ENCODE peak calls at places on chromosomes 12 and 14, in nine cellular contexts. F, R, T, V, Z, Y, O, K and L are unnamed samples.

GRCh38 chr14:84421611-84422010 is 1108.3 kb upstream of the FLRT2 start:
- DNase-seq in Y (no peak), K (no peak), O (no peak), V (no peak), Z (no peak), R (no peak), F (no peak), T (no peak), L (no peak)

GRCh38 chr12:70664463-70664862 is 27.2 kb upstream of the PTPRB start:
- DNase-seq in Y (peak), Z (no peak), R (no peak), O (no peak), V (no peak), T (peak), F (no peak), K (no peak), L (peak)

GRCh38 chr12:113285679-113286645 is 48.9 kb downstream of the SLC8B1 start:
- DNase-seq in R (no peak), V (no peak), Z (no peak), K (no peak), O (no peak), Y (no peak), F (no peak), T (no peak), L (no peak)

GRCh38 chr12:83322816-83323215 is 636.1 kb downstream of the TMTC2 start:
- DNase-seq in O (no peak), Y (peak), T (no peak), Z (no peak), K (no peak), R (no peak), V (no peak), F (no peak), L (no peak)

GRCh38 chr12:102740157-102741032 is 176.6 kb downstream of the PAH start:
- DNase-seq in R (no peak), O (no peak), K (no peak), Z (no peak), V (peak), Y (peak), T (no peak), F (no peak), L (peak)

GRCh38 chr14:23481362-23481970 is 12.0 kb downstream of the NGDN start:
- DNase-seq in T (no peak), V (no peak), Z (no peak), R (no peak), O (no peak), K (peak), F (no peak), Y (no peak), L (no peak)

GRCh38 chr14:95770777-95771176 is 56.9 kb upstream of the TCL1A start:
- DNase-seq in T (no peak), O (no peak), K (peak), V (no peak), Y (no peak), F (no peak), R (peak), Z (no peak), L (no peak)

GRCh38 chr14:42130809-42131208 is 524.1 kb downstream of the LRFN5 start:
- DNase-seq in T (no peak), Z (no peak), R (no peak), Y (no peak), K (no peak), V (no peak), O (no peak), F (no peak), L (no peak)

GRCh38 chr14:30620178-30620577 is 1.9 kb upstream of the SCFD1 start:
- DNase-seq in T (no peak), V (no peak), R (peak), O (no peak), K (no peak), Y (no peak), F (no peak), Z (no peak), L (no peak)

GRCh38 chr14:101894365-101895113 is 69.8 kb upstream of the DYNC1H1 start:
- DNase-seq in V (no peak), R (no peak), F (no peak), T (no peak), Y (no peak), K (no peak), O (no peak), Z (no peak), L (no peak)

GRCh38 chr12:117854339-117855012 is 114.3 kb downstream of the KSR2 start:
- DNase-seq in Z (no peak), F (no peak), K (peak), O (peak), V (no peak), R (peak), T (no peak), Y (no peak), L (peak)

GRCh38 chr14:99249389-99249788 is 22.6 kb downstream of the BCL11B start:
- DNase-seq in K (no peak), Z (no peak), T (no peak), Y (no peak), V (no peak), O (no peak), F (no peak), R (no peak), L (no peak)

GRCh38 chr12:48857278-48857994 is 5.5 kb upstream of the DDX23 start:
- DNase-seq in Z (no peak), K (no peak), R (peak), F (no peak), T (no peak), O (no peak), Y (no peak), V (no peak), L (no peak)

GRCh38 chr12:57528176-57528575 is 5.6 kb downstream of the MBD6 start:
- DNase-seq in R (no peak), Z (no peak), V (no peak), T (no peak), F (no peak), Y (no peak), K (no peak), O (no peak), L (no peak)

GRCh38 chr12:108612788-108613282 is 15.0 kb upstream of the TMEM119 start:
- DNase-seq in Y (no peak), R (no peak), K (no peak), V (no peak), T (no peak), Z (no peak), O (no peak), F (no peak), L (no peak)

GRCh38 chr12:91947459-91947858 is 198.2 kb downstream of the BTG1 start:
- DNase-seq in V (no peak), K (no peak), T (no peak), Y (no peak), R (no peak), Z (no peak), F (no peak), O (no peak), L (no peak)